ENCODE peak calls at places on chromosome 12, in ten cellular contexts. One of them, this sample, is unnamed.

GRCh38 chr12:115035536-115036107 is 351.6 kb upstream of the TBX3 start:
- DNase-seq in cardiac muscle cell: no peak
- DNase-seq in Caco-2: no peak
- DNase-seq in RWPE2: no peak
- DNase-seq in GM20000: no peak
- DNase-seq in spleen: no peak
- DNase-seq in testis: no peak
- DNase-seq in HFFc6: no peak
- DNase-seq in mucosa of descending colon: no peak
- DNase-seq in CD8-positive, alpha-beta T cell: no peak
- DNase-seq in this sample: no peak

GRCh38 chr12:12376636-12377448 is 20.0 kb downstream of the BORCS5 start:
- DNase-seq in cardiac muscle cell: peak
- DNase-seq in Caco-2: peak
- DNase-seq in RWPE2: no peak
- DNase-seq in GM20000: peak
- DNase-seq in spleen: no peak
- DNase-seq in testis: no peak
- DNase-seq in HFFc6: peak
- DNase-seq in mucosa of descending colon: no peak
- DNase-seq in CD8-positive, alpha-beta T cell: no peak
- DNase-seq in this sample: no peak

GRCh38 chr12:72272731-72273498 is 745 bp downstream of the TRHDE start:
- DNase-seq in cardiac muscle cell: peak
- DNase-seq in Caco-2: no peak
- DNase-seq in RWPE2: no peak
- DNase-seq in GM20000: peak
- DNase-seq in spleen: peak
- DNase-seq in testis: peak
- DNase-seq in HFFc6: peak
- DNase-seq in mucosa of descending colon: peak
- DNase-seq in CD8-positive, alpha-beta T cell: no peak
- DNase-seq in this sample: peak

GRCh38 chr12:113403435-113404415 is at the start of gene SDS:
- DNase-seq in cardiac muscle cell: peak
- DNase-seq in Caco-2: no peak
- DNase-seq in RWPE2: no peak
- DNase-seq in GM20000: no peak
- DNase-seq in spleen: no peak
- DNase-seq in testis: peak
- DNase-seq in HFFc6: no peak
- DNase-seq in mucosa of descending colon: peak
- DNase-seq in CD8-positive, alpha-beta T cell: no peak
- DNase-seq in this sample: no peak

GRCh38 chr12:105843989-105844768 is 294.6 kb downstream of the NUAK1 start:
- DNase-seq in cardiac muscle cell: peak
- DNase-seq in Caco-2: no peak
- DNase-seq in RWPE2: no peak
- DNase-seq in GM20000: no peak
- DNase-seq in spleen: no peak
- DNase-seq in testis: no peak
- DNase-seq in HFFc6: peak
- DNase-seq in mucosa of descending colon: no peak
- DNase-seq in CD8-positive, alpha-beta T cell: no peak
- DNase-seq in this sample: no peak

GRCh38 chr12:58917699-58918334 is 2.5 kb downstream of the LRIG3 start:
- DNase-seq in cardiac muscle cell: no peak
- DNase-seq in Caco-2: no peak
- DNase-seq in RWPE2: no peak
- DNase-seq in GM20000: peak
- DNase-seq in spleen: no peak
- DNase-seq in testis: no peak
- DNase-seq in HFFc6: no peak
- DNase-seq in mucosa of descending colon: no peak
- DNase-seq in CD8-positive, alpha-beta T cell: no peak
- DNase-seq in this sample: no peak

GRCh38 chr12:101819467-101819866 is 11.3 kb downstream of the GNPTAB start:
- DNase-seq in cardiac muscle cell: no peak
- DNase-seq in Caco-2: no peak
- DNase-seq in RWPE2: no peak
- DNase-seq in GM20000: peak
- DNase-seq in spleen: no peak
- DNase-seq in testis: no peak
- DNase-seq in HFFc6: no peak
- DNase-seq in mucosa of descending colon: no peak
- DNase-seq in CD8-positive, alpha-beta T cell: no peak
- DNase-seq in this sample: no peak

GRCh38 chr12:46774011-46774633 is 51.7 kb downstream of the SLC38A4 start:
- DNase-seq in cardiac muscle cell: peak
- DNase-seq in Caco-2: no peak
- DNase-seq in RWPE2: no peak
- DNase-seq in GM20000: no peak
- DNase-seq in spleen: no peak
- DNase-seq in testis: no peak
- DNase-seq in HFFc6: peak
- DNase-seq in mucosa of descending colon: no peak
- DNase-seq in CD8-positive, alpha-beta T cell: no peak
- DNase-seq in this sample: no peak

GRCh38 chr12:40141996-40142395 is 36.1 kb upstream of the SLC2A13 start:
- DNase-seq in cardiac muscle cell: no peak
- DNase-seq in Caco-2: no peak
- DNase-seq in RWPE2: no peak
- DNase-seq in GM20000: no peak
- DNase-seq in spleen: no peak
- DNase-seq in testis: no peak
- DNase-seq in HFFc6: no peak
- DNase-seq in mucosa of descending colon: no peak
- DNase-seq in CD8-positive, alpha-beta T cell: no peak
- DNase-seq in this sample: no peak

GRCh38 chr12:7609480-7609879 is 56.2 kb downstream of the APOBEC1 start:
- DNase-seq in cardiac muscle cell: peak
- DNase-seq in Caco-2: no peak
- DNase-seq in RWPE2: no peak
- DNase-seq in GM20000: no peak
- DNase-seq in spleen: no peak
- DNase-seq in testis: no peak
- DNase-seq in HFFc6: no peak
- DNase-seq in mucosa of descending colon: no peak
- DNase-seq in CD8-positive, alpha-beta T cell: no peak
- DNase-seq in this sample: no peak

GRCh38 chr12:132872975-132873421 is 14.4 kb downstream of the CHFR start:
- DNase-seq in cardiac muscle cell: no peak
- DNase-seq in Caco-2: no peak
- DNase-seq in RWPE2: no peak
- DNase-seq in GM20000: no peak
- DNase-seq in spleen: no peak
- DNase-seq in testis: no peak
- DNase-seq in HFFc6: no peak
- DNase-seq in mucosa of descending colon: no peak
- DNase-seq in CD8-positive, alpha-beta T cell: peak
- DNase-seq in this sample: no peak

GRCh38 chr12:30818562-30818961 is 63.8 kb upstream of the CAPRIN2 start:
- DNase-seq in cardiac muscle cell: no peak
- DNase-seq in Caco-2: no peak
- DNase-seq in RWPE2: no peak
- DNase-seq in GM20000: no peak
- DNase-seq in spleen: no peak
- DNase-seq in testis: no peak
- DNase-seq in HFFc6: no peak
- DNase-seq in mucosa of descending colon: no peak
- DNase-seq in CD8-positive, alpha-beta T cell: no peak
- DNase-seq in this sample: no peak

GRCh38 chr12:52093346-52093745 is 13.8 kb downstream of the SMIM41 start:
- DNase-seq in cardiac muscle cell: no peak
- DNase-seq in Caco-2: no peak
- DNase-seq in RWPE2: no peak
- DNase-seq in GM20000: no peak
- DNase-seq in spleen: peak
- DNase-seq in testis: no peak
- DNase-seq in HFFc6: no peak
- DNase-seq in mucosa of descending colon: no peak
- DNase-seq in CD8-positive, alpha-beta T cell: no peak
- DNase-seq in this sample: no peak

GRCh38 chr12:28278499-28278898 is 88.2 kb downstream of the CCDC91 start:
- DNase-seq in cardiac muscle cell: no peak
- DNase-seq in Caco-2: no peak
- DNase-seq in RWPE2: no peak
- DNase-seq in GM20000: no peak
- DNase-seq in spleen: no peak
- DNase-seq in testis: no peak
- DNase-seq in HFFc6: no peak
- DNase-seq in mucosa of descending colon: no peak
- DNase-seq in CD8-positive, alpha-beta T cell: no peak
- DNase-seq in this sample: no peak

GRCh38 chr12:12992418-12993175 is 7.5 kb downstream of the HEBP1 start:
- DNase-seq in cardiac muscle cell: peak
- DNase-seq in Caco-2: no peak
- DNase-seq in RWPE2: no peak
- DNase-seq in GM20000: no peak
- DNase-seq in spleen: no peak
- DNase-seq in testis: peak
- DNase-seq in HFFc6: peak
- DNase-seq in mucosa of descending colon: no peak
- DNase-seq in CD8-positive, alpha-beta T cell: no peak
- DNase-seq in this sample: no peak

DNA sequence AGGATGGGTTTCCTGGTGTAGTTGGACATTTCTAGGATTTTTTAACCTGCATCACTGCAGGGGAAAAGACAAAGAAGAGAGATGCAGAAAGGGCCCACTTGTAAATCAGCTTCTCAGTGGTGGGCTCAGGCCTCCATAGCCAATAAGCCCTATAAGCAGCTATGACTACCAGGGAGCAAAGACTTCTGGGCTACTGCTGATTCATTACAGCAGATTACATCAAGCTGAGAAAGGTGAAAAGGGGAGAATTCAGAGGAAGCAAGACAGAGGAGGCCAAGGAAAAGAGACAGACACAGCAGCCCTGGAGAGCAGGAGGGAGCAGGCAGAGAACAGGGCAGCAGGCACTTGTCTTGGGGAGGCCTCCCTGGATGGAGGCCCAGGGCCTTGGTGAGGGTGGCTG is 95.2 kb downstream of the KCNA5 start:
- DNase-seq in cardiac muscle cell: no peak
- DNase-seq in Caco-2: no peak
- DNase-seq in RWPE2: no peak
- DNase-seq in GM20000: no peak
- DNase-seq in spleen: no peak
- DNase-seq in testis: no peak
- DNase-seq in HFFc6: peak
- DNase-seq in mucosa of descending colon: no peak
- DNase-seq in CD8-positive, alpha-beta T cell: no peak
- DNase-seq in this sample: no peak
- TF ChIP-seq CTCF in cardiac muscle cell: no peak
- TF ChIP-seq CTCF in Caco-2: no peak
- TF ChIP-seq CTCF in RWPE2: no peak
- TF ChIP-seq CTCF in GM20000: no peak
- TF ChIP-seq CTCF in spleen: no peak
- TF ChIP-seq CTCF in testis: no peak
- TF ChIP-seq CTCF in HFFc6: no peak
- TF ChIP-seq CTCF in mucosa of descending colon: no peak
- TF ChIP-seq CTCF in CD8-positive, alpha-beta T cell: no peak
- TF ChIP-seq CTCF in this sample: no peak

DNA sequence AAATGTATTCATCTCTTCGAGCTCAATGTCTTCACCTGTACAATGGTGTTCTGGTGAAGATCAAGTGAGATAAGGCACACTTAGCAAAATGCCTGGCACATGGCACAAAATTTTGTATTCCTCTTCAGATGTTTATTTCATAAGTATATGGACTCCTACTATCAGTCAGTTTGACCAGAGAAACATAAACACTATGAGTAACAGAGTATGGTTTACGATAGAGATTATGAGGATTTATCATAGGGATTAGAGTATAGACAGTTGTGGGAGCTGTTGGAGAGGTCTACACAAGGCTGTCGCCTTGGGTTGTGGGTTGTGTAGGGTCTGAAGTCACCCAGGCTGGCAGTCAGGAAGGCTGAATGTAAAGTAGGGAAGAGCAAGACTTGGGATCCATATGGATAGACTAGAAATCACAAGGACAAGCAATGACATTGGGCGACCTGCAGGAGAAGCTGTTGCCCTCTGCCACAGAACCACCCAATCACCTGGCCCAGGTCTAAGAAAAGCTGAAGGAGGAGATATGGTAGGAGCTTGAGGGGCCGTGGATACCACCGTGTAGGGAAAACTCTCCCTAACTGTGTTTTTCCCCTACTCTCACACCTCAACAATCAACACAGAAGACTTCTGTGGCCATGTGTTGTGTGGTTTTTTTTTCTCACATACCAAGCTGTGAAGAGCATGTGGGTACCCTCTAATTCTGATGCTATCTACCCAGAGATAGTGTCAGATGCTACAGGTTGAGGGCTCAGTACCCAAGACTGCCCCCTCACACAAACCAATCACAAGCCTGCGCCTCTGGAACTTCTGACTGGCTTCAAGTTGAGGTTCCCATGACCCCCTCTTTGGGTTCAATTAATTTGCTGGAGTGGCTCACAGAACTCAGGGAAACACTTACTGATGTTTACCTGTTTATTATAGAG is 27.2 kb upstream of the RESF1 start:
- DNase-seq in cardiac muscle cell: no peak
- DNase-seq in Caco-2: no peak
- DNase-seq in RWPE2: no peak
- DNase-seq in GM20000: no peak
- DNase-seq in spleen: no peak
- DNase-seq in testis: no peak
- DNase-seq in HFFc6: no peak
- DNase-seq in mucosa of descending colon: no peak
- DNase-seq in CD8-positive, alpha-beta T cell: peak
- DNase-seq in this sample: no peak
- TF ChIP-seq CTCF in cardiac muscle cell: no peak
- TF ChIP-seq CTCF in Caco-2: no peak
- TF ChIP-seq CTCF in RWPE2: no peak
- TF ChIP-seq CTCF in GM20000: no peak
- TF ChIP-seq CTCF in spleen: no peak
- TF ChIP-seq CTCF in testis: no peak
- TF ChIP-seq CTCF in HFFc6: no peak
- TF ChIP-seq CTCF in mucosa of descending colon: no peak
- TF ChIP-seq CTCF in CD8-positive, alpha-beta T cell: no peak
- TF ChIP-seq CTCF in this sample: no peak

GRCh38 chr12:122889658-122890561 is 6.0 kb downstream of the VPS37B start:
- DNase-seq in cardiac muscle cell: no peak
- DNase-seq in Caco-2: no peak
- DNase-seq in RWPE2: no peak
- DNase-seq in GM20000: no peak
- DNase-seq in spleen: no peak
- DNase-seq in testis: no peak
- DNase-seq in HFFc6: no peak
- DNase-seq in mucosa of descending colon: peak
- DNase-seq in CD8-positive, alpha-beta T cell: no peak
- DNase-seq in this sample: no peak
- TF ChIP-seq CTCF in cardiac muscle cell: no peak
- TF ChIP-seq CTCF in Caco-2: no peak
- TF ChIP-seq CTCF in RWPE2: no peak
- TF ChIP-seq CTCF in GM20000: no peak
- TF ChIP-seq CTCF in spleen: no peak
- TF ChIP-seq CTCF in testis: no peak
- TF ChIP-seq CTCF in HFFc6: peak
- TF ChIP-seq CTCF in mucosa of descending colon: no peak
- TF ChIP-seq CTCF in CD8-positive, alpha-beta T cell: no peak
- TF ChIP-seq CTCF in this sample: no peak

GRCh38 chr12:53695148-53696138 is 19.6 kb upstream of the ATP5MC2 start:
- DNase-seq in cardiac muscle cell: peak
- DNase-seq in Caco-2: peak
- DNase-seq in RWPE2: no peak
- DNase-seq in GM20000: peak
- DNase-seq in spleen: peak
- DNase-seq in testis: no peak
- DNase-seq in HFFc6: peak
- DNase-seq in mucosa of descending colon: peak
- DNase-seq in CD8-positive, alpha-beta T cell: peak
- DNase-seq in this sample: no peak
- TF ChIP-seq CTCF in cardiac muscle cell: peak
- TF ChIP-seq CTCF in Caco-2: peak
- TF ChIP-seq CTCF in RWPE2: no peak
- TF ChIP-seq CTCF in GM20000: no peak
- TF ChIP-seq CTCF in spleen: no peak
- TF ChIP-seq CTCF in testis: no peak
- TF ChIP-seq CTCF in HFFc6: peak
- TF ChIP-seq CTCF in mucosa of descending colon: no peak
- TF ChIP-seq CTCF in CD8-positive, alpha-beta T cell: no peak
- TF ChIP-seq CTCF in this sample: peak